ENCODE peak calls at places on chromosomes 12 and 14, in six cellular contexts. P is suprapubic skin, W is testis, D is breast epithelium, K is HCT116, L is iPS DF 6.9. R is an unnamed sample. For H3K36me3, the result is how much of the 10 kb centered on the place peaks cover.

GRCh38 chr14:61247935-61248334 is 33.2 kb downstream of the TMEM30B start:
- DNase-seq in P (no peak), W (no peak), D (no peak), K (no peak), L (no peak), R (no peak)

GRCh38 chr12:8052679-8053078 is 13.5 kb downstream of the C3AR1 start:
- DNase-seq in P (no peak), W (no peak), D (no peak), K (no peak), L (no peak), R (no peak)

GRCh38 chr14:31543969-31544799 is 17.0 kb upstream of the NUBPL start:
- DNase-seq in P (no peak), W (no peak), D (no peak), K (peak), L (no peak), R (no peak)

GRCh38 chr12:59179231-59179630 is 258.9 kb upstream of the LRIG3 start:
- DNase-seq in P (no peak), W (no peak), D (no peak), K (no peak), L (no peak), R (no peak)

GRCh38 chr14:79730911-79731310 is 480.4 kb downstream of the DIO2 start:
- DNase-seq in P (no peak), W (no peak), D (no peak), K (no peak), L (no peak), R (no peak)

GRCh38 chr12:31526158-31526546 is 64.8 kb downstream of the DENND5B start:
- DNase-seq in P (no peak), W (no peak), D (no peak), K (no peak), L (no peak), R (no peak)

GRCh38 chr12:100141998-100142850 is 450 bp downstream of the BLTP3B start:
- DNase-seq in P (peak), W (peak), D (peak), K (no peak), L (no peak), R (no peak)

GRCh38 chr14:79318371-79318770 is 892.9 kb downstream of the DIO2 start:
- DNase-seq in P (no peak), W (no peak), D (no peak), K (no peak), L (no peak), R (no peak)

GRCh38 chr12:34336619-34337465 is 314.5 kb downstream of the ALG10 start:
- DNase-seq in P (no peak), W (no peak), D (no peak), K (no peak), L (no peak), R (no peak)

GRCh38 chr12:112967306-112967705 is 11.0 kb upstream of the OAS2 start:
- DNase-seq in P (no peak), W (no peak), D (no peak), K (no peak), L (no peak), R (no peak)

GRCh38 chr12:113528606-113529005 is 56.9 kb upstream of the LHX5 start:
- DNase-seq in P (no peak), W (no peak), D (no peak), K (no peak), L (no peak), R (no peak)

DNA sequence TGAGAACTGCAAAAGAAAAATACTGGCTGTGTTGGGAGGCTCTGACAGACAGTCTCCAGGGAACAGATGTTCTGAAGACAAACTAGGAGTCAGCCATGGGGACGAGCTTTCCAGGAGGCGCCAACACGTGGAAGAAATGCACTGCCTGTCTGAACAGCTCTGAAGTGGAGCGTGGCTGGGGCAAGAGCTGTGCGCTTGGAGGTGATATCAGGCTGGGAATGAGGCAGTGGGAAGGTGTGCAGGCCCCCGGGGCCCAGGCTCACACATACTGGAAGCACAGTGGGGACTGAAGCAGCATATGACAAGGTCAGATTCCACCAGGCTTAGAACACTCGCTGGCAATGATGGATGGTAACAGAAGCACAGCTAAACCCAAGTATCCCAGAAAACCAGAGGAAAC is 17.5 kb downstream of the APPL2 start:
- DNase-seq in P (no peak), W (no peak), D (no peak), K (no peak), L (no peak), R (no peak)
- H3K36me3 ChIP-seq in P (half or more), W (under half), D (under half), K (under half), L (under half), R (half or more)

GRCh38 chr14:24181251-24182077 is 7.2 kb downstream of the IPO4 start:
- DNase-seq in P (no peak), W (no peak), D (no peak), K (no peak), L (no peak), R (no peak)
- H3K36me3 ChIP-seq in P (half or more), W (under half), D (under half), K (under half), L (half or more), R (half or more)

DNA sequence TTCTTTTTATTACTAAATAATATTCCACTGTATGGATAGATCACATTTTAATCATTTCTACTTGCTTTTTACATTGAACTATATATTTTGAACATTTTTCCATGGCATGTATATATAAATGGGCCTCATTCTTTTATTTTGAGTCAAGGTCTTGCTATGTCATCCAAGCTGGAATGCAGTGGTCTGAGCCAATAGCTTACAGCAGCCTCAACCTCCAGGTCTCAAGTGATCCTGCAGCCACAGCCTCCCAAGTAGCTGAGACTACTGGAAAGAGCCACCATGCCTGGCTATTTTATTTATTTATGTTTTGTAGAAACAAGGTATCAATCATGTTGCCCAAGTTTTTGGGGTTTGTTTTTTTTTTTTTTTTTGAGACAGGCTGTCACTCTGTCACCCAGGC is 7.6 kb downstream of the FCF1 start:
- DNase-seq in P (no peak), W (no peak), D (no peak), K (no peak), L (no peak), R (no peak)
- H3K36me3 ChIP-seq in P (half or more), W (under half), D (under half), K (under half), L (under half), R (half or more)

GRCh38 chr12:57142727-57143126 is 4.7 kb downstream of the LRP1-AS start:
- DNase-seq in P (no peak), W (peak), D (no peak), K (no peak), L (no peak), R (no peak)
- H3K36me3 ChIP-seq in P (half or more), W (under half), D (under half), K (under half), L (half or more), R (half or more)

GRCh38 chr12:121428883-121429282 is 29.0 kb downstream of the RNF34 start:
- DNase-seq in P (no peak), W (no peak), D (no peak), K (no peak), L (no peak), R (no peak)

GRCh38 chr12:121423682-121424631 is 24.0 kb downstream of the RNF34 start:
- DNase-seq in P (no peak), W (no peak), D (no peak), K (no peak), L (no peak), R (no peak)

GRCh38 chr12:121430821-121431415 is 31.0 kb downstream of the RNF34 start:
- DNase-seq in P (no peak), W (no peak), D (no peak), K (no peak), L (no peak), R (no peak)

GRCh38 chr12:121424632-121424992 is 24.7 kb downstream of the RNF34 start:
- DNase-seq in P (no peak), W (no peak), D (no peak), K (no peak), L (no peak), R (no peak)

GRCh38 chr12:121427556-121428055 is 27.7 kb downstream of the RNF34 start:
- DNase-seq in P (no peak), W (no peak), D (no peak), K (no peak), L (no peak), R (no peak)
- H3K36me3 ChIP-seq in P (half or more), W (under half), D (under half), K (half or more), L (under half), R (half or more)

GRCh38 chr12:57579677-57580465 is 11.1 kb upstream of the PIP4K2C start:
- DNase-seq in P (no peak), W (no peak), D (no peak), K (no peak), L (no peak), R (no peak)

GRCh38 chr12:57576613-57577160 is 14.3 kb upstream of the PIP4K2C start:
- DNase-seq in P (no peak), W (no peak), D (no peak), K (no peak), L (no peak), R (no peak)

GRCh38 chr12:57580466-57580795 is 10.6 kb upstream of the PIP4K2C start:
- DNase-seq in P (no peak), W (no peak), D (no peak), K (no peak), L (no peak), R (no peak)

GRCh38 chr12:57577981-57578758 is 12.8 kb upstream of the PIP4K2C start:
- DNase-seq in P (no peak), W (no peak), D (no peak), K (no peak), L (no peak), R (no peak)

GRCh38 chr12:57579011-57579410 is 12.0 kb upstream of the PIP4K2C start:
- DNase-seq in P (no peak), W (no peak), D (no peak), K (no peak), L (no peak), R (no peak)
- H3K36me3 ChIP-seq in P (under half), W (under half), D (under half), K (under half), L (under half), R (under half)

GRCh38 chr12:57582440-57582839 is 8.6 kb upstream of the PIP4K2C start:
- DNase-seq in P (no peak), W (no peak), D (no peak), K (no peak), L (no peak), R (no peak)

GRCh38 chr12:57581802-57582201 is 9.2 kb upstream of the PIP4K2C start:
- DNase-seq in P (no peak), W (no peak), D (no peak), K (no peak), L (no peak), R (no peak)

GRCh38 chr12:57584690-57585089 is 6.3 kb upstream of the PIP4K2C start:
- DNase-seq in P (no peak), W (no peak), D (no peak), K (no peak), L (no peak), R (no peak)

GRCh38 chr12:57584050-57584449 is 6.9 kb upstream of the PIP4K2C start:
- DNase-seq in P (no peak), W (no peak), D (no peak), K (no peak), L (no peak), R (no peak)

DNA sequence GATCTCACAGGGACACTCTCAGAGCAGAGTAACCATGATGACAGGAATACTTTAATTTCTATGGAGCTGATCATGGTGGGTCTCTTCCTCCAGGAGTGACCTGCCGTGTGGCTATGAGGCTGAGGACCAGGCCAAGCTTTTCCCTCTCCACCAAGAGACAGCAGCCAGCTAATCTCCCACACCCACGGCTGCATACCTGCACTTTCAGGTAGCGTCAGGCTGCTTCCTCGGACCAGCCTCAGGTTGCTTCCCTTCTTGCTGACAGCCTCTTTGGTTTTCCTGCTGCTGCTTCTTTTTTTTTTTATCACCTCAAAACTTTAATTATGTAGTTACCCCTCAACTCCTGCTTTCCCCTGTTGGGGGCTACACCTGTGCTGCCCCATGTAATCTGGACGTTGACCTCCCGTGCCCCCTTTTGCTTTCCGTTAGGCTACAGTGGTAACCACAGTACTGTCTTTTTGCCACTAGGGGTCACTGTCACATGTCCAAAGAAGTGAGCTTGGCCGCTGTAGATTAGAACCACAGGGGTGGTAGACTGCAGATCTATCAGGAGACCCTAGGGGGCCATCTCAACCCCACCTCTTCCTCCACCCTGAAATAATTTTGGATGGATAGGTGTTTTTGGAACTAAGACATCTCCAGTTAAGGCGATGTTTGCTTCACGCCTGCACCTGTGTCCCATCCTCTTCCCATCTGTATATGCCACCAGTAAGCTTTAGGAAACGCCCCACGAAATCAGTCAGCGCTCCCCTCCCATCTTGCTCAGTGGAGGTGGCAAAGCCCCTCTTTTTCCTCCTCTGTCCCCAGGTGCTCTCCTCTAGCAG is 7.8 kb upstream of the PIP4K2C start:
- DNase-seq in P (no peak), W (peak), D (peak), K (peak), L (peak), R (no peak)
- H3K36me3 ChIP-seq in P (under half), W (under half), D (under half), K (under half), L (under half), R (under half)

GRCh38 chr12:109240365-109240764 is 68.7 kb downstream of the FOXN4 start:
- DNase-seq in P (no peak), W (no peak), D (no peak), K (no peak), L (no peak), R (no peak)
- H3K36me3 ChIP-seq in P (half or more), W (under half), D (under half), K (under half), L (under half), R (half or more)